ENCODE peak calls at places on chromosomes 7 and 10, in four cellular contexts. W, I, T and R are unnamed samples.

GRCh38 chr10:46304671-46305429 is 18.1 kb downstream of the ANTXRL start:
- DNase-seq in W (no peak), I (no peak), T (no peak), R (no peak)

GRCh38 chr7:17674166-17674955 is 265.9 kb downstream of the SNX13 start:
- DNase-seq in W (no peak), I (no peak), T (no peak), R (no peak)

GRCh38 chr10:23439452-23439919 is 611 bp downstream of the OTUD1 start:
- DNase-seq in W (peak), I (peak), T (peak), R (no peak)

GRCh38 chr10:99426689-99427088 is 3.7 kb downstream of the GOT1 start:
- DNase-seq in W (no peak), I (no peak), T (no peak), R (no peak)

GRCh38 chr7:128928159-128928558 is 9.6 kb upstream of the IRF5 start:
- DNase-seq in W (no peak), I (no peak), T (no peak), R (no peak)

GRCh38 chr7:40899651-40900507 is 765.1 kb downstream of the SUGCT start:
- DNase-seq in W (no peak), I (no peak), T (no peak), R (no peak)

GRCh38 chr7:155440018-155440410 is 17.9 kb upstream of the EN2 start:
- DNase-seq in W (no peak), I (no peak), T (no peak), R (no peak)

GRCh38 chr10:69087600-69088470 is at the start of gene SRGN:
- DNase-seq in W (no peak), I (no peak), T (peak), R (peak)

GRCh38 chr7:11831727-11832495 is at the start of gene THSD7A:
- DNase-seq in W (peak), I (peak), T (peak), R (no peak)

GRCh38 chr7:99558306-99559275 is at the start of gene ZNF655:
- DNase-seq in W (peak), I (peak), T (peak), R (peak)

GRCh38 chr10:132299381-132300336 is 8.1 kb downstream of the STK32C start:
- DNase-seq in W (no peak), I (no peak), T (no peak), R (no peak)